ENCODE peak calls at places on chromosome 3, in four cellular contexts. T is aorta; C is CD4-positive, alpha-beta T cell; P is sigmoid colon. S is an unnamed sample.
A peak's percentile ranks its signal among the peaks of the same experiment; 100 is the strongest.

GRCh38 chr3:51379301-51379700 is 5.8 kb upstream of the MANF start:
- DNase-seq in T (peak; percentile 45), C (no peak), P (no peak), S (no peak)

GRCh38 chr3:71579934-71580318 is 3.6 kb downstream of the FOXP1 start:
- DNase-seq in T (no peak), C (no peak), P (no peak), S (no peak)

GRCh38 chr3:110528305-110529121 is 543.1 kb upstream of the NECTIN3 start:
- DNase-seq in P (no peak), T (no peak), C (no peak), S (no peak)

GRCh38 chr3:50885491-50885890 is 210.8 kb downstream of the DOCK3 start:
- DNase-seq in P (no peak), T (no peak), C (no peak), S (no peak)

GRCh38 chr3:164604687-164605086 is 473.6 kb downstream of the SI start:
- DNase-seq in C (no peak), T (no peak), P (no peak), S (no peak)

GRCh38 chr3:56630966-56631365 is 52.1 kb downstream of the TASOR start:
- DNase-seq in T (no peak), P (no peak), C (no peak), S (no peak)

GRCh38 chr3:43288366-43288765 is 2.0 kb downstream of the SNRK start:
- DNase-seq in C (no peak), P (no peak), T (no peak), S (no peak)

GRCh38 chr3:106628407-106628806 is 748.8 kb upstream of the CCDC54 start:
- DNase-seq in C (no peak), P (no peak), T (no peak), S (no peak)

GRCh38 chr3:157175678-157176077 is 15.7 kb upstream of the CCNL1 start:
- DNase-seq in C (no peak), P (peak; percentile 76), T (peak; percentile 77), S (no peak)

GRCh38 chr3:57130426-57131209 is 34.5 kb downstream of the IL17RD start:
- DNase-seq in C (no peak), P (no peak), T (no peak), S (no peak)

GRCh38 chr3:25895443-25895842 is 105.6 kb downstream of the OXSM start:
- DNase-seq in C (no peak), T (no peak), P (no peak), S (no peak)

GRCh38 chr3:52237659-52238172 is 1.2 kb downstream of the TWF2 start:
- DNase-seq in C (no peak), T (peak; percentile 94), P (peak; percentile 97), S (no peak)

GRCh38 chr3:177427096-177427495 is 229.8 kb upstream of the TBL1XR1 start:
- DNase-seq in T (no peak), P (no peak), C (no peak), S (peak; percentile 58)

GRCh38 chr3:145197051-145197562 is 963.9 kb downstream of the PLOD2 start:
- DNase-seq in T (no peak), C (no peak), P (no peak), S (no peak)

GRCh38 chr3:194447161-194447560 is 39.6 kb downstream of the ATP13A3 start:
- DNase-seq in P (no peak), T (no peak), C (no peak), S (no peak)

GRCh38 chr3:80263260-80263659 is 495.5 kb upstream of the ROBO1 start:
- DNase-seq in P (no peak), T (no peak), C (no peak), S (no peak)

GRCh38 chr3:21500834-21501233 is 250.2 kb downstream of the ZNF385D start:
- DNase-seq in C (no peak), T (no peak), P (no peak), S (no peak)

GRCh38 chr3:49019941-49020334 is 1.6 kb upstream of the DALRD3 start:
- DNase-seq in C (no peak), T (no peak), P (no peak), S (no peak)

GRCh38 chr3:180594631-180595348 is 7.2 kb upstream of the TTC14 start:
- DNase-seq in C (no peak), T (no peak), P (no peak), S (no peak)

GRCh38 chr3:143750856-143751255 is 97.4 kb downstream of the SLC9A9 start:
- DNase-seq in T (no peak), P (no peak), C (no peak), S (no peak)

GRCh38 chr3:56929809-56930615 is 128.3 kb upstream of the ARHGEF3 start:
- DNase-seq in C (no peak), P (no peak), T (no peak), S (no peak)

GRCh38 chr3:117285721-117286120 is 576.1 kb downstream of the TUSC7 start:
- DNase-seq in C (no peak), P (no peak), T (no peak), S (no peak)

GRCh38 chr3:185365281-185366211 is 2.6 kb downstream of the MAP3K13 start:
- DNase-seq in P (no peak), T (no peak), C (no peak), S (no peak)

GRCh38 chr3:42654331-42655201 is 1.1 kb downstream of the ZBTB47 start:
- DNase-seq in C (no peak), T (peak; percentile 91), P (peak; percentile 88), S (no peak)

GRCh38 chr3:58487140-58487886 is 4.6 kb upstream of the KCTD6 start:
- DNase-seq in C (no peak), P (no peak), T (peak; percentile 81), S (no peak)

S was measured in activated T-helper 2 cell treated with anti-CD3 and anti-CD28 coated beads, Interferon-gamma antibody, Interleukin-2, Interleukin-4, amounts not matched to agents 10 μg/mL and 5 μg/mL and 100 μg/mL, durations not matched to agents 14 hours and 24 hours and 36 hours.